ENCODE peak calls at places on chromosomes 6 and 20, in five cellular contexts. K is HepG2; Q is 8988T; L is fibroblast of the conjunctiva; S is stimulated activated CD4-positive, alpha-beta T cell treated with anti-CD3 and anti-CD28 coated beads, Interleukin-15, amount 100 ng/mL, for 48 hours. B is an unnamed sample.

GRCh38 chr20:3818155-3819151 is 1.9 kb upstream of the AP5S1 start:
- DNase-seq in K (peak; percentile 95), L (peak; percentile 56), S (no peak), Q (no peak), B (peak; percentile 85)

GRCh38 chr20:61419010-61419409 is 166.9 kb downstream of the CDH4 start:
- DNase-seq in S (no peak), K (no peak), Q (no peak), L (no peak), B (no peak)

GRCh38 chr6:108739496-108740330 is 108.5 kb upstream of the ARMC2 start:
- DNase-seq in K (no peak), S (no peak), L (peak; percentile 4), Q (no peak), B (no peak)

GRCh38 chr20:59837623-59838394 is 95.6 kb downstream of the SYCP2 start:
- DNase-seq in Q (no peak), L (no peak), S (no peak), K (no peak), B (no peak)

GRCh38 chr6:35486005-35486925 is 10.6 kb downstream of the TEAD3 start:
- DNase-seq in S (no peak), K (no peak), L (no peak), Q (no peak), B (no peak)

GRCh38 chr6:129679250-129679649 is 30.7 kb downstream of the ARHGAP18 start:
- DNase-seq in K (no peak), Q (no peak), L (no peak), S (no peak), B (no peak)

GRCh38 chr6:10071631-10072220 is 343.1 kb downstream of the TFAP2A start:
- DNase-seq in K (no peak), Q (no peak), L (no peak), S (no peak), B (no peak)

GRCh38 chr6:28474441-28475219 is 31.3 kb upstream of the ZSCAN23 start:
- DNase-seq in L (peak; percentile 87), K (peak; percentile 85), S (no peak), Q (no peak), B (peak; percentile 82)

GRCh38 chr6:134637847-134638438 is 312.0 kb downstream of the ALDH8A1 start:
- DNase-seq in S (no peak), Q (no peak), K (no peak), L (no peak), B (no peak)

GRCh38 chr6:28943557-28944411 is 20.0 kb upstream of the TRIM27 start:
- DNase-seq in Q (no peak), K (peak; percentile 84), S (peak; percentile 62), L (peak; percentile 66), B (peak; percentile 55)

GRCh38 chr6:3226422-3227362 is 761 bp downstream of the TUBB2B start:
- DNase-seq in K (no peak), L (no peak), S (no peak), Q (peak; percentile 52), B (no peak)

GRCh38 chr6:152124432-152125074 is 317.1 kb downstream of the ESR1 start:
- DNase-seq in K (peak; percentile 54), Q (peak; percentile 41), L (peak; percentile 68), S (no peak), B (peak; percentile 38)

GRCh38 chr20:64077876-64078551 is 1.3 kb downstream of the RGS19 start:
- DNase-seq in Q (no peak), S (no peak), L (no peak), K (no peak), B (no peak)

GRCh38 chr6:152295346-152295745 is 341.8 kb downstream of the SYNE1 start:
- DNase-seq in Q (no peak), L (peak; percentile 90), S (no peak), K (no peak), B (no peak)

GRCh38 chr6:154446984-154447383 is 63.5 kb downstream of the CNKSR3 start:
- DNase-seq in L (no peak), Q (no peak), K (no peak), S (no peak), B (no peak)

GRCh38 chr6:63859520-63859919 is 223.9 kb downstream of the PHF3 start:
- DNase-seq in K (no peak), L (no peak), S (no peak), Q (no peak), B (no peak)

GRCh38 chr20:63359164-63359934 is 1.8 kb downstream of the CHRNA4 start:
- DNase-seq in Q (no peak), L (no peak), K (no peak), S (no peak), B (no peak)

GRCh38 chr6:50278663-50279062 is 228.9 kb upstream of the DEFB112 start:
- DNase-seq in K (no peak), Q (no peak), S (no peak), L (no peak), B (no peak)

GRCh38 chr20:2210646-2211556 is 84.9 kb upstream of the TGM3 start:
- DNase-seq in L (peak; percentile 18), S (no peak), Q (no peak), K (no peak), B (no peak)

GRCh38 chr20:37096415-37097039 is 730 bp upstream of the RBL1 start:
- DNase-seq in S (no peak), Q (no peak), L (no peak), K (no peak), B (no peak)

GRCh38 chr6:105428342-105428957 is 25.6 kb upstream of the PREP start:
- DNase-seq in Q (no peak), K (peak; percentile 92), S (no peak), L (no peak), B (no peak)

B was measured in HFF-Myc.